ENCODE peak calls at places on chromosome 1, in four cellular contexts. R is pancreas, X is SJSA1, O is aorta. C is an unnamed sample.

GRCh38 chr1:8905582-8906191 is 27.2 kb upstream of the ENO1 start:
- DNase-seq in R (no peak), X (peak; percentile 25), O (peak; percentile 55), C (no peak)

GRCh38 chr1:210850556-210850955 is 283.4 kb downstream of the KCNH1 start:
- DNase-seq in R (no peak), X (no peak), O (no peak), C (no peak)

GRCh38 chr1:228778946-228779345 is 43.7 kb downstream of the RHOU start:
- DNase-seq in R (no peak), X (no peak), O (no peak), C (no peak)

GRCh38 chr1:175824079-175824478 is 80.7 kb upstream of the TNR start:
- DNase-seq in R (peak; percentile 48), X (no peak), O (peak; percentile 50), C (no peak)

GRCh38 chr1:11337536-11338350 is 64.7 kb downstream of the UBIAD1 start:
- DNase-seq in R (peak; percentile 33), X (peak; percentile 44), O (peak; percentile 56), C (no peak)

GRCh38 chr1:232998138-232998537 is 47.7 kb downstream of the NTPCR start:
- DNase-seq in R (no peak), X (no peak), O (no peak), C (no peak)

GRCh38 chr1:43822040-43822439 is 111.6 kb upstream of the ARTN start:
- DNase-seq in R (no peak), X (peak; percentile 95), O (peak; percentile 53), C (no peak)

GRCh38 chr1:113021430-113022085 is 51.4 kb upstream of the LRIG2 start:
- DNase-seq in R (no peak), X (no peak), O (no peak), C (no peak)

GRCh38 chr1:163267962-163268361 is 53.8 kb upstream of the NUF2 start:
- DNase-seq in R (no peak), X (no peak), O (no peak), C (no peak)

GRCh38 chr1:86778510-86779218 is 74.3 kb downstream of the SH3GLB1 start:
- DNase-seq in R (no peak), X (no peak), O (no peak), C (no peak)

GRCh38 chr1:58722414-58722813 is 22.6 kb upstream of the MYSM1 start:
- DNase-seq in R (no peak), X (peak; percentile 28), O (no peak), C (no peak)

GRCh38 chr1:6982860-6983259 is 197.6 kb downstream of the CAMTA1 start:
- DNase-seq in R (no peak), X (no peak), O (no peak), C (no peak)

GRCh38 chr1:215418876-215419442 is 148.1 kb upstream of the KCTD3 start:
- DNase-seq in R (no peak), X (no peak), O (no peak), C (no peak)

DNA sequence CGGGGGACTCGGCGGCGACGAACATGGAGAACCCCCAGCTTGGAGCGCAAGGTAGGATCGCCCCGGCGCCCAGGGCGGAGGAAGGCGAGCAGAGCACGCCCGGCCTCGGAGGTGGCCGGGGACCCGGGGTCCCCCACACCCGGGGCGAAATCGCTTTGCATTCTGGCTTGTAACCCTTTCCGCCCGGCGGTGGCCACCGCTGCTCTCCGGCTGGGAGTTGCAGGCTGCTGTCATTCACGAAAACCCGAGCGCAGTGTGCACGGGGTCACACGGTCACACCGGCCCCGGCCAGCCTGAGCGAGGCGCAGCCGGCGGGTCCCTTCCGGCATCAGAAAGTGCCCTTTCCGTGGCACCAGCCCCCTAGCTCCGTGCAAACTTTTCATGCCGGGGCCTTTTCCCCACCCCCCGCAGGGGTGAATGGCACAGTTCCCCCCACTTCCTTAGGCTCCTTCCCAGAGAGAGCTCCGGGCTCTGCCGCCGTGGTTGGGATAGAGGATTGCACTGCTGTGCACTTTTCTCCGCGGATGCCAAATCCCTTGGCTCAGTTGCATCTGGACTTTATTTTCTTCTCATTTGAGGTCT is 779 bp downstream of the KAZN start:
- DNase-seq in R (no peak), X (no peak), O (no peak), C (no peak)
- H3K36me3 ChIP-seq in R (no peaks in the 10 kb centered on the region), X (no peaks in the 10 kb centered on the region), O (no peaks in the 10 kb centered on the region), C (no peaks in the 10 kb centered on the region)

GRCh38 chr1:234851450-234852438 is 241.8 kb upstream of the IRF2BP2 start:
- DNase-seq in R (no peak), X (peak; percentile 89), O (peak; percentile 76), C (peak; percentile 75)

GRCh38 chr1:234845836-234846235 is 235.9 kb upstream of the IRF2BP2 start:
- DNase-seq in R (no peak), X (no peak), O (no peak), C (no peak)

GRCh38 chr1:234848972-234849641 is 239.1 kb upstream of the IRF2BP2 start:
- DNase-seq in R (no peak), X (peak; percentile 90), O (no peak), C (no peak)

GRCh38 chr1:234852659-234853058 is 242.7 kb upstream of the IRF2BP2 start:
- DNase-seq in R (no peak), X (no peak), O (no peak), C (no peak)

GRCh38 chr1:234849824-234850223 is 239.8 kb upstream of the IRF2BP2 start:
- DNase-seq in R (no peak), X (no peak), O (no peak), C (no peak)
- H3K4me3 ChIP-seq in R (no peak overlapping the region), X (no peak overlapping the region), O (no peak overlapping the region), C (no peak overlapping the region)

GRCh38 chr1:14165289-14165867 is 433.1 kb upstream of the KAZN start:
- DNase-seq in R (no peak), X (no peak), O (no peak), C (no peak)

GRCh38 chr1:14156543-14156942 is 441.9 kb upstream of the KAZN start:
- DNase-seq in R (no peak), X (no peak), O (no peak), C (no peak)

DNA sequence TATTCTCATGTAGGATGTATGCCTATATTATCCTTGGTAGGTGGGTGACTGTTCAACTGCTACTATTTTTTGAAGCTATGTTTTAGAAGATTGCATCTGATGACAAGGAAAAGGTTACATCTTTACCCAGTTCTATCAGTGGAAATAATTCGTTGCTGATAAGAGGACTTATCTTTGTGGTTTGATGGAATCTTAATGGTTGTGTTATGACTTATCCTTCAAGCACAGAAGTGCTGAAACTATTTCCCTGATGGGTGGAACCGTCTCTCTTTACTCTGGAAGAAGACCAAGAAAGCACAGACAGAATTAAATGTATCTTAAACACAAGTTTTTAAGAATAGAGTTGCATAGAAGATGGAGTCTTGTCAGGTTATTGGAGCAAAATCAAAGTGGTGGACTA is 437.7 kb upstream of the KAZN start:
- DNase-seq in R (no peak), X (no peak), O (no peak), C (no peak)
- H3K9me3 ChIP-seq in R (no peaks in the 10 kb centered on the region), X (peaks cover 4% of the 10 kb centered on the region), O (peaks cover 6% of the 10 kb centered on the region), C (no peaks in the 10 kb centered on the region)

DNA sequence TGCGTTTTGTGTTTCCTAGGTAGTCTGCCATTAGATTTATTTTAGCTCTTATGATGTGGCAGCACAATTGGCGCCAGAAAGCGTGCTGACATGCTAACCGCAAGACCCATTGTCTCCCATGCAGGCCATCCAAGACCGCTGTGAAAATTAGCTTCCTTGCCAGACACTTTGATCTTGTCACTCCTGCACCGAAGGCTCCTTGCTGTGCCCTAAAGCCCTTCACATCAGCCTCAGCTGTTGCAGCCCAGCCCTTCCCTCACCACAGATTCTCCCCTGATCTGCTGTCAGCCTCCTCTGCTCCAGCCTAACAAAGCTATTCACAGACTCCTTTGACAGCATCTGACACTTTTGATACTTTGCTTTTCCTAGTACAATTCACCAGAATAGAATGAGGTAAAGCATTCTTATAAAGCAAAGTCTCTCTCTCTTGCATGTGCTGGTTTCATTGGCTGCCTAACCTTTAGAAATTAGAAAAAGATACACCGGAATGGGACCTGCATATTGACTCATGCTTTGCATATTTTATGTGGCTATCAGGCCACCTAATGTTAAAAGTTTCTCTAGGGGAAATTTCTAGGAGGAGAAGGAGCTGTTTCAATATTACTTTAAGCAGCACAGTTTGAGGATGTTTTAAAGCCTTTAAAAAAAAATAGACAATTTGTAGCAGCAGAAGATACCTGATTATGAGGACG is 280.3 kb upstream of the FMN2 start:
- DNase-seq in R (no peak), X (no peak), O (no peak), C (no peak)
- H3K36me3 ChIP-seq in R (no peaks in the 10 kb centered on the region), X (no peaks in the 10 kb centered on the region), O (no peaks in the 10 kb centered on the region), C (no peaks in the 10 kb centered on the region)

GRCh38 chr1:167148388-167148787 is 54.5 kb downstream of the STYXL2 start:
- DNase-seq in R (no peak), X (no peak), O (no peak), C (no peak)
- H3K4me3 ChIP-seq in R (no peak overlapping the region), X (no peak overlapping the region), O (no peak overlapping the region), C (no peak overlapping the region)

GRCh38 chr1:225544283-225544682 is 108.6 kb downstream of the ENAH start:
- DNase-seq in R (no peak), X (no peak), O (no peak), C (no peak)
- H3K9me3 ChIP-seq in R (no peaks in the 10 kb centered on the region), X (no peaks in the 10 kb centered on the region), O (no peaks in the 10 kb centered on the region), C (no peaks in the 10 kb centered on the region)

GRCh38 chr1:26728645-26729044 is 32.8 kb downstream of the ARID1A start:
- DNase-seq in R (no peak), X (no peak), O (no peak), C (no peak)

GRCh38 chr1:26733392-26733791 is 37.6 kb downstream of the ARID1A start:
- DNase-seq in R (no peak), X (no peak), O (no peak), C (no peak)

GRCh38 chr1:26729633-26730032 is 33.8 kb downstream of the ARID1A start:
- DNase-seq in R (no peak), X (no peak), O (no peak), C (no peak)

GRCh38 chr1:26731233-26731902 is 35.6 kb downstream of the ARID1A start:
- DNase-seq in R (no peak), X (no peak), O (no peak), C (no peak)

DNA sequence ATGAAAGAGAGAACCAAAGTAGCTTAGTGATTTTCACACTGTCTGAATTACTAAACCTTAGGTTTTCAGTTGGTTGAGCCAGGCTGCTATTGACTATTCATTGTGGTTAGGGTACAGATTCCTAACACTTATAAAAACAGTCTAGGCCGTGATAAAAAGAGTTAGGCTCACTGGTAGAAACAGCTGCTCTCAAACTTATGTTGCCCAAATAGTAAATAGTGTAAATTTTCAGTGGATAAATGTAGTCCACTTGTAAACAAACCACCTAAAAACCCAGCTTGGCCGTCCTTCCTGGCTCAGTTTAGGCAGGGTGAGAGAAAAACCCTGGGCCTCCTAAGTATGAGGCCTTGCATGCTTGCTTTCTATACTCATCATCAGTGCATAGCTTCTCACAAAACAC is 34.9 kb downstream of the ARID1A start:
- DNase-seq in R (no peak), X (peak; percentile 40), O (no peak), C (no peak)
- H3K36me3 ChIP-seq in R (peaks cover 55% of the 10 kb centered on the region), X (peaks cover 67% of the 10 kb centered on the region), O (peaks cover 10% of the 10 kb centered on the region), C (peaks cover 63% of the 10 kb centered on the region)